ENCODE peak calls at places on chromosomes 3 and 15, in nine cellular contexts. One of them, this sample, is unnamed.

GRCh38 chr3:159273608-159274007 is 471.8 kb downstream of the MFSD1 start:
- DNase-seq in NCI-H226: peak; percentile 38
- DNase-seq in left cardiac atrium: peak; percentile 31
- DNase-seq in kidney tubule cell: peak; percentile 50
- DNase-seq in central memory CD4-positive, alpha-beta T cell: no peak
- DNase-seq in EH: peak; percentile 65
- DNase-seq in neural crest cell: peak; percentile 71
- DNase-seq in T47D: peak; percentile 87
- DNase-seq in HS-27A: no peak
- DNase-seq in this sample: no peak

GRCh38 chr3:158105710-158106438 is at the start of gene SHOX2:
- DNase-seq in NCI-H226: peak; percentile 53
- DNase-seq in central memory CD4-positive, alpha-beta T cell: no peak
- DNase-seq in neural crest cell: peak; percentile 37
- DNase-seq in kidney tubule cell: peak; percentile 61
- DNase-seq in HS-27A: peak; percentile 45
- DNase-seq in T47D: peak; percentile 22
- DNase-seq in left cardiac atrium: peak; percentile 33
- DNase-seq in EH: peak; percentile 81
- DNase-seq in this sample: peak; percentile 20

GRCh38 chr3:49411550-49411967 is 217 bp downstream of the RHOA start:
- DNase-seq in central memory CD4-positive, alpha-beta T cell: no peak
- DNase-seq in EH: peak; percentile 46
- DNase-seq in left cardiac atrium: peak; percentile 62
- DNase-seq in T47D: no peak
- DNase-seq in NCI-H226: no peak
- DNase-seq in neural crest cell: no peak
- DNase-seq in kidney tubule cell: no peak
- DNase-seq in HS-27A: no peak
- DNase-seq in this sample: peak; percentile 41

GRCh38 chr3:93843981-93844380 is 129.7 kb downstream of the PROS1 start:
- DNase-seq in T47D: no peak
- DNase-seq in HS-27A: peak; percentile 78
- DNase-seq in kidney tubule cell: peak; percentile 97
- DNase-seq in central memory CD4-positive, alpha-beta T cell: no peak
- DNase-seq in neural crest cell: no peak
- DNase-seq in left cardiac atrium: no peak
- DNase-seq in NCI-H226: peak; percentile 90
- DNase-seq in EH: peak; percentile 87
- DNase-seq in this sample: no peak

GRCh38 chr15:90414408-90415028 is 26.5 kb downstream of the IQGAP1 start:
- DNase-seq in central memory CD4-positive, alpha-beta T cell: no peak
- DNase-seq in kidney tubule cell: peak; percentile 66
- DNase-seq in NCI-H226: peak; percentile 41
- DNase-seq in neural crest cell: no peak
- DNase-seq in EH: peak; percentile 92
- DNase-seq in left cardiac atrium: no peak
- DNase-seq in HS-27A: no peak
- DNase-seq in T47D: no peak
- DNase-seq in this sample: no peak

GRCh38 chr3:6807967-6808588 is 52.8 kb upstream of the GRM7 start:
- DNase-seq in HS-27A: no peak
- DNase-seq in neural crest cell: no peak
- DNase-seq in kidney tubule cell: peak; percentile 57
- DNase-seq in left cardiac atrium: no peak
- DNase-seq in T47D: no peak
- DNase-seq in NCI-H226: no peak
- DNase-seq in EH: no peak
- DNase-seq in central memory CD4-positive, alpha-beta T cell: no peak
- DNase-seq in this sample: no peak

GRCh38 chr15:98753726-98754125 is 105.4 kb downstream of the IGF1R start:
- DNase-seq in kidney tubule cell: peak; percentile 13
- DNase-seq in EH: peak; percentile 42
- DNase-seq in neural crest cell: no peak
- DNase-seq in central memory CD4-positive, alpha-beta T cell: no peak
- DNase-seq in HS-27A: no peak
- DNase-seq in NCI-H226: no peak
- DNase-seq in left cardiac atrium: no peak
- DNase-seq in T47D: no peak
- DNase-seq in this sample: no peak

GRCh38 chr15:68154923-68155559 is 50.1 kb downstream of the CALML4 start:
- DNase-seq in left cardiac atrium: no peak
- DNase-seq in EH: peak; percentile 65
- DNase-seq in HS-27A: no peak
- DNase-seq in NCI-H226: peak; percentile 23
- DNase-seq in kidney tubule cell: peak; percentile 61
- DNase-seq in neural crest cell: peak; percentile 43
- DNase-seq in T47D: peak; percentile 74
- DNase-seq in central memory CD4-positive, alpha-beta T cell: peak; percentile 19
- DNase-seq in this sample: peak; percentile 51

GRCh38 chr3:184981071-184981470 is 169.1 kb downstream of the VPS8 start:
- DNase-seq in kidney tubule cell: no peak
- DNase-seq in central memory CD4-positive, alpha-beta T cell: no peak
- DNase-seq in neural crest cell: no peak
- DNase-seq in EH: no peak
- DNase-seq in NCI-H226: no peak
- DNase-seq in T47D: no peak
- DNase-seq in left cardiac atrium: no peak
- DNase-seq in HS-27A: no peak
- DNase-seq in this sample: no peak

GRCh38 chr3:196454935-196455334 is 22.7 kb upstream of the UBXN7 start:
- DNase-seq in central memory CD4-positive, alpha-beta T cell: no peak
- DNase-seq in HS-27A: no peak
- DNase-seq in kidney tubule cell: peak; percentile 68
- DNase-seq in left cardiac atrium: no peak
- DNase-seq in NCI-H226: no peak
- DNase-seq in neural crest cell: no peak
- DNase-seq in EH: peak; percentile 46
- DNase-seq in T47D: no peak
- DNase-seq in this sample: no peak

GRCh38 chr15:79942656-79943481 is 28.1 kb downstream of the BCL2A1 start:
- DNase-seq in left cardiac atrium: no peak
- DNase-seq in T47D: no peak
- DNase-seq in kidney tubule cell: peak; percentile 61
- DNase-seq in EH: peak; percentile 59
- DNase-seq in NCI-H226: peak; percentile 51
- DNase-seq in neural crest cell: no peak
- DNase-seq in central memory CD4-positive, alpha-beta T cell: no peak
- DNase-seq in HS-27A: peak; percentile 59
- DNase-seq in this sample: no peak

GRCh38 chr3:50154476-50154839 is 666 bp upstream of the SEMA3F start:
- DNase-seq in T47D: no peak
- DNase-seq in kidney tubule cell: no peak
- DNase-seq in neural crest cell: peak; percentile 22
- DNase-seq in NCI-H226: no peak
- DNase-seq in left cardiac atrium: no peak
- DNase-seq in central memory CD4-positive, alpha-beta T cell: no peak
- DNase-seq in EH: no peak
- DNase-seq in HS-27A: no peak
- DNase-seq in this sample: no peak

GRCh38 chr3:50612234-50612972 is 829 bp upstream of the CISH start:
- DNase-seq in T47D: no peak
- DNase-seq in left cardiac atrium: peak; percentile 48
- DNase-seq in central memory CD4-positive, alpha-beta T cell: no peak
- DNase-seq in EH: no peak
- DNase-seq in NCI-H226: no peak
- DNase-seq in neural crest cell: no peak
- DNase-seq in kidney tubule cell: no peak
- DNase-seq in HS-27A: no peak
- DNase-seq in this sample: no peak

GRCh38 chr15:95760508-95760907 is 570.0 kb upstream of the NR2F2 start:
- DNase-seq in EH: peak; percentile 12
- DNase-seq in kidney tubule cell: peak; percentile 26
- DNase-seq in T47D: no peak
- DNase-seq in central memory CD4-positive, alpha-beta T cell: no peak
- DNase-seq in left cardiac atrium: peak; percentile 31
- DNase-seq in NCI-H226: no peak
- DNase-seq in neural crest cell: peak; percentile 37
- DNase-seq in HS-27A: no peak
- DNase-seq in this sample: no peak

GRCh38 chr3:109071349-109072142 is 46.4 kb downstream of the MORC1 start:
- DNase-seq in central memory CD4-positive, alpha-beta T cell: no peak
- DNase-seq in EH: no peak
- DNase-seq in T47D: peak; percentile 38
- DNase-seq in HS-27A: no peak
- DNase-seq in kidney tubule cell: peak; percentile 2
- DNase-seq in left cardiac atrium: no peak
- DNase-seq in neural crest cell: no peak
- DNase-seq in NCI-H226: no peak
- DNase-seq in this sample: no peak

GRCh38 chr3:36944012-36944640 is 728 bp downstream of the TRANK1 start:
- DNase-seq in kidney tubule cell: peak; percentile 61
- DNase-seq in central memory CD4-positive, alpha-beta T cell: peak; percentile 18
- DNase-seq in neural crest cell: peak; percentile 40
- DNase-seq in EH: peak; percentile 68
- DNase-seq in HS-27A: no peak
- DNase-seq in NCI-H226: peak; percentile 36
- DNase-seq in left cardiac atrium: peak; percentile 67
- DNase-seq in T47D: peak; percentile 63
- DNase-seq in this sample: peak; percentile 62

GRCh38 chr3:71498053-71498452 is 85.5 kb downstream of the FOXP1 start:
- DNase-seq in central memory CD4-positive, alpha-beta T cell: no peak
- DNase-seq in neural crest cell: no peak
- DNase-seq in T47D: peak; percentile 62
- DNase-seq in HS-27A: no peak
- DNase-seq in left cardiac atrium: no peak
- DNase-seq in EH: no peak
- DNase-seq in NCI-H226: no peak
- DNase-seq in kidney tubule cell: no peak
- DNase-seq in this sample: no peak

This sample was measured in uterus.